ENCODE peak calls at places on chromosome 19, in seven cellular contexts. One of them, this sample, is unnamed.

GRCh38 chr19:991174-991931 is 7.2 kb downstream of the WDR18 start:
- DNase-seq in BJ: no peak
- DNase-seq in bronchial epithelial cell: no peak
- DNase-seq in ovary: no peak
- DNase-seq in uterus: no peak
- DNase-seq in HCT116: peak; percentile 22
- DNase-seq in BE2C: peak; percentile 93
- DNase-seq in this sample: no peak

GRCh38 chr19:36627057-36627456 is 21.9 kb downstream of the ZNF382 start:
- DNase-seq in bronchial epithelial cell: no peak
- DNase-seq in ovary: no peak
- DNase-seq in BE2C: no peak
- DNase-seq in HCT116: no peak
- DNase-seq in BJ: no peak
- DNase-seq in uterus: no peak
- DNase-seq in this sample: no peak

GRCh38 chr19:1582201-1582600 is 10.5 kb downstream of the MBD3 start:
- DNase-seq in uterus: no peak
- DNase-seq in bronchial epithelial cell: no peak
- DNase-seq in ovary: no peak
- DNase-seq in HCT116: no peak
- DNase-seq in BE2C: no peak
- DNase-seq in BJ: no peak
- DNase-seq in this sample: no peak

GRCh38 chr19:39140195-39140516 is 14.6 kb downstream of the PAK4 start:
- DNase-seq in BJ: no peak
- DNase-seq in BE2C: peak; percentile 53
- DNase-seq in uterus: no peak
- DNase-seq in bronchial epithelial cell: no peak
- DNase-seq in HCT116: no peak
- DNase-seq in ovary: no peak
- DNase-seq in this sample: no peak

GRCh38 chr19:13665125-13665903 is 99.0 kb upstream of the MRI1 start:
- DNase-seq in uterus: no peak
- DNase-seq in HCT116: no peak
- DNase-seq in BJ: no peak
- DNase-seq in bronchial epithelial cell: no peak
- DNase-seq in ovary: no peak
- DNase-seq in BE2C: no peak
- DNase-seq in this sample: no peak

GRCh38 chr19:43941209-43941608 is 6.1 kb upstream of the ZNF45 start:
- DNase-seq in BE2C: no peak
- DNase-seq in bronchial epithelial cell: no peak
- DNase-seq in uterus: no peak
- DNase-seq in ovary: no peak
- DNase-seq in BJ: no peak
- DNase-seq in HCT116: no peak
- DNase-seq in this sample: no peak

GRCh38 chr19:20423381-20424207 is 142.0 kb downstream of the ZNF737 start:
- DNase-seq in ovary: peak; percentile 68
- DNase-seq in BJ: no peak
- DNase-seq in uterus: peak; percentile 54
- DNase-seq in bronchial epithelial cell: peak; percentile 27
- DNase-seq in BE2C: no peak
- DNase-seq in HCT116: no peak
- DNase-seq in this sample: no peak

GRCh38 chr19:2636897-2637683 is 65.4 kb downstream of the GNG7 start:
- DNase-seq in bronchial epithelial cell: peak; percentile 18
- DNase-seq in BJ: no peak
- DNase-seq in HCT116: no peak
- DNase-seq in ovary: peak; percentile 69
- DNase-seq in uterus: peak; percentile 54
- DNase-seq in BE2C: peak; percentile 70
- DNase-seq in this sample: no peak

GRCh38 chr19:14795078-14795721 is 16.8 kb upstream of the ADGRE2 start:
- DNase-seq in ovary: no peak
- DNase-seq in uterus: no peak
- DNase-seq in BJ: no peak
- DNase-seq in bronchial epithelial cell: peak; percentile 1
- DNase-seq in BE2C: no peak
- DNase-seq in HCT116: no peak
- DNase-seq in this sample: no peak

GRCh38 chr19:34075661-34076091 is 96.6 kb upstream of the LSM14A start:
- DNase-seq in HCT116: no peak
- DNase-seq in bronchial epithelial cell: no peak
- DNase-seq in BE2C: no peak
- DNase-seq in BJ: no peak
- DNase-seq in ovary: no peak
- DNase-seq in uterus: no peak
- DNase-seq in this sample: no peak

GRCh38 chr19:1266818-1267440 is 2.2 kb upstream of the CIRBP start:
- DNase-seq in uterus: peak; percentile 68
- DNase-seq in ovary: peak; percentile 82
- DNase-seq in HCT116: no peak
- DNase-seq in BE2C: peak; percentile 74
- DNase-seq in BJ: no peak
- DNase-seq in bronchial epithelial cell: no peak
- DNase-seq in this sample: no peak

GRCh38 chr19:46159893-46160775 is 12.1 kb downstream of the IGFL2 start:
- DNase-seq in ovary: no peak
- DNase-seq in BE2C: no peak
- DNase-seq in BJ: no peak
- DNase-seq in bronchial epithelial cell: no peak
- DNase-seq in uterus: no peak
- DNase-seq in HCT116: no peak
- DNase-seq in this sample: no peak

GRCh38 chr19:1102407-1103106 is 1.2 kb upstream of the GPX4 start:
- DNase-seq in BE2C: no peak
- DNase-seq in bronchial epithelial cell: peak; percentile 100
- DNase-seq in ovary: peak; percentile 52
- DNase-seq in uterus: peak; percentile 87
- DNase-seq in HCT116: peak; percentile 95
- DNase-seq in BJ: peak; percentile 98
- DNase-seq in this sample: peak; percentile 100

GRCh38 chr19:15399234-15399515 is 19.6 kb upstream of the AKAP8 start:
- DNase-seq in BE2C: no peak
- DNase-seq in uterus: no peak
- DNase-seq in ovary: no peak
- DNase-seq in HCT116: no peak
- DNase-seq in BJ: no peak
- DNase-seq in bronchial epithelial cell: no peak
- DNase-seq in this sample: no peak

GRCh38 chr19:3275068-3275582 is 50.7 kb downstream of the CELF5 start:
- DNase-seq in BJ: no peak
- DNase-seq in BE2C: peak; percentile 46
- DNase-seq in uterus: no peak
- DNase-seq in bronchial epithelial cell: no peak
- DNase-seq in HCT116: peak; percentile 36
- DNase-seq in ovary: no peak
- DNase-seq in this sample: no peak

GRCh38 chr19:51921949-51922348 is 5.3 kb upstream of the ZNF613 start:
- DNase-seq in HCT116: no peak
- DNase-seq in uterus: no peak
- DNase-seq in bronchial epithelial cell: no peak
- DNase-seq in BJ: no peak
- DNase-seq in ovary: no peak
- DNase-seq in BE2C: no peak
- DNase-seq in this sample: no peak

GRCh38 chr19:18232540-18233223 is 6.4 kb upstream of the PDE4C start:
- DNase-seq in ovary: no peak
- DNase-seq in BJ: no peak
- DNase-seq in uterus: no peak
- DNase-seq in HCT116: no peak
- DNase-seq in BE2C: peak; percentile 80
- DNase-seq in bronchial epithelial cell: no peak
- DNase-seq in this sample: no peak

GRCh38 chr19:47754206-47755064 is 9.1 kb downstream of the NOP53 start:
- DNase-seq in BE2C: no peak
- DNase-seq in bronchial epithelial cell: no peak
- DNase-seq in uterus: no peak
- DNase-seq in BJ: no peak
- DNase-seq in ovary: no peak
- DNase-seq in HCT116: no peak
- DNase-seq in this sample: no peak

GRCh38 chr19:47745010-47745901 is at the start of gene NOP53:
- DNase-seq in HCT116: peak; percentile 93
- DNase-seq in BE2C: peak; percentile 96
- DNase-seq in BJ: peak; percentile 85
- DNase-seq in ovary: peak; percentile 98
- DNase-seq in uterus: peak; percentile 98
- DNase-seq in bronchial epithelial cell: peak; percentile 90
- DNase-seq in this sample: peak; percentile 80

GRCh38 chr19:47750752-47751151 is 5.4 kb downstream of the NOP53 start:
- DNase-seq in bronchial epithelial cell: no peak
- DNase-seq in ovary: no peak
- DNase-seq in BJ: no peak
- DNase-seq in BE2C: no peak
- DNase-seq in uterus: no peak
- DNase-seq in HCT116: no peak
- DNase-seq in this sample: no peak

GRCh38 chr19:47752440-47753211 is 7.3 kb downstream of the NOP53 start:
- DNase-seq in bronchial epithelial cell: no peak
- DNase-seq in ovary: no peak
- DNase-seq in BE2C: no peak
- DNase-seq in BJ: no peak
- DNase-seq in uterus: no peak
- DNase-seq in HCT116: no peak
- DNase-seq in this sample: no peak

GRCh38 chr19:47749326-47749725 is 4.0 kb downstream of the NOP53 start:
- DNase-seq in bronchial epithelial cell: no peak
- DNase-seq in uterus: no peak
- DNase-seq in BE2C: no peak
- DNase-seq in ovary: no peak
- DNase-seq in BJ: no peak
- DNase-seq in HCT116: no peak
- DNase-seq in this sample: no peak
- TF ChIP-seq CTCF in bronchial epithelial cell: no peak
- TF ChIP-seq CTCF in uterus: no peak
- TF ChIP-seq CTCF in BE2C: no peak
- TF ChIP-seq CTCF in ovary: no peak
- TF ChIP-seq CTCF in BJ: no peak
- TF ChIP-seq CTCF in HCT116: no peak
- TF ChIP-seq CTCF in this sample: no peak

GRCh38 chr19:55158423-55158822 is 891 bp upstream of the TNNI3 start:
- DNase-seq in BE2C: no peak
- DNase-seq in uterus: no peak
- DNase-seq in BJ: no peak
- DNase-seq in bronchial epithelial cell: no peak
- DNase-seq in HCT116: no peak
- DNase-seq in ovary: no peak
- DNase-seq in this sample: no peak
- H3K27me3 ChIP-seq in BE2C: peaks cover 15% of the 10 kb centered on the region
- H3K27me3 ChIP-seq in uterus: peaks cover 20% of the 10 kb centered on the region
- H3K27me3 ChIP-seq in BJ: peaks cover 7% of the 10 kb centered on the region
- H3K27me3 ChIP-seq in bronchial epithelial cell: no peaks in the 10 kb centered on the region
- H3K27me3 ChIP-seq in HCT116: no peaks in the 10 kb centered on the region
- H3K27me3 ChIP-seq in ovary: peaks cover 4% of the 10 kb centered on the region
- H3K27me3 ChIP-seq in this sample: peaks cover 51% of the 10 kb centered on the region

DNA sequence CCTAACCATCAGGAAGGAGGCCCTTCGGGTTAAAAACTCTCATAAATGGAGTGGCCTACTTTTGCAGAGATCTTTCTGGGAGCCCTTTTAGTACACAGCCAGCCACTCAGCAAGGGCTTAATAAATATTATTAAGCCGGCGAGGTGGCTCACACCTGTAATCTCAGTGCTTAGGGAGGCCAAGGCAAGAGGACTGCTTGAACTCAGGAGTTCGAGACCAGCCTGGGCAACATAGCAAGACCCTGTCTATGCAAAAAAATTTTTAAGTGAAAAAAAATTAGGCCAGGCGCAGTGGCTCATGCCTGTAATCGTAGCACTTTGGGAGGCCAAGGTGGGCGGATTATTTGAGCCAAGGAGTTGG is 810 bp upstream of the KANK2 start:
- DNase-seq in BE2C: no peak
- DNase-seq in HCT116: no peak
- DNase-seq in ovary: peak; percentile 31
- DNase-seq in bronchial epithelial cell: no peak
- DNase-seq in BJ: no peak
- DNase-seq in uterus: no peak
- DNase-seq in this sample: no peak
- H3K36me3 ChIP-seq in BE2C: no peaks in the 10 kb centered on the region
- H3K36me3 ChIP-seq in HCT116: peaks cover 3% of the 10 kb centered on the region
- H3K36me3 ChIP-seq in ovary: no peaks in the 10 kb centered on the region
- H3K36me3 ChIP-seq in bronchial epithelial cell: peaks cover 17% of the 10 kb centered on the region
- H3K36me3 ChIP-seq in BJ: peaks cover 20% of the 10 kb centered on the region
- H3K36me3 ChIP-seq in uterus: no peaks in the 10 kb centered on the region
- H3K36me3 ChIP-seq in this sample: peaks cover 1% of the 10 kb centered on the region

DNA sequence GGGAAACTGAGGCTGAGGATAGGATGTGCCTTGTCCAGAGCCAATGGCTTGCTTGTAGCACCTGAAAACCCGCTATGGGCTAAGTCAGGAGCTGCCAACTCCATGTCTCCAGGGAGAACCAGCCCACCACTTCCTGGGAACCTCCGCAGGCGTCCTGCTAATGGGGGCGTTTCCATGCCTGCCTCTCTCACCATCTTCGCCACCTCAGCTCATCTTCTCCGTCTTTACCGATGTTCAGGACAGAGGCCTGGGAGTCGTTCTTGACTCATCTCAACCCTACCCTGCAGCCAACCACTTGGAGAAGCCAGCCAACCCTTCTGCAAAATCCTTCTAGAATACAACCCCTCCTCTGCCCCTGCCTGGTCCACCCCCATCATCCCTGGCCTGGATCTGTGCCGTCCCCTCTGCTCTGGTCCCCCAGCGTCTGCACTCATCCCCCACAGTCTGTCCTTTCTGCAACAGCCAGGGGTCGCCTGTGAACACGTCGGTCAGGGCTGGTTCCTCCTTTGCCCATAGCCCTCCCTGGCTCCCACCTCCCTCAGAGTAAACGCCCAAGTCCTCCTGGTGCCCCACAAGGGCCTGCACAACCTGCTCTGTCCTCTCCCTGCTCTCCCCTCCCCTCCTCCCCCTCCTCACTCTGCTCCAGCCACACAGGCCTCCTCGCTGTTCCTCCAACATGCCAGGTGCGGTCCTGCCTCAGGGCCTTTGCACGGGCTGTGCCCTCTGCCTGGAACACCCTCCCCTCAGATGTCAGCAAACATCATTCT is 31.0 kb downstream of the PTPRS start:
- DNase-seq in uterus: no peak
- DNase-seq in bronchial epithelial cell: no peak
- DNase-seq in BJ: no peak
- DNase-seq in HCT116: no peak
- DNase-seq in ovary: peak; percentile 61
- DNase-seq in BE2C: peak; percentile 64
- DNase-seq in this sample: no peak
- TF ChIP-seq CTCF in uterus: no peak
- TF ChIP-seq CTCF in bronchial epithelial cell: no peak
- TF ChIP-seq CTCF in BJ: no peak
- TF ChIP-seq CTCF in HCT116: no peak
- TF ChIP-seq CTCF in ovary: no peak
- TF ChIP-seq CTCF in BE2C: peak; percentile 46
- TF ChIP-seq CTCF in this sample: no peak

DNA sequence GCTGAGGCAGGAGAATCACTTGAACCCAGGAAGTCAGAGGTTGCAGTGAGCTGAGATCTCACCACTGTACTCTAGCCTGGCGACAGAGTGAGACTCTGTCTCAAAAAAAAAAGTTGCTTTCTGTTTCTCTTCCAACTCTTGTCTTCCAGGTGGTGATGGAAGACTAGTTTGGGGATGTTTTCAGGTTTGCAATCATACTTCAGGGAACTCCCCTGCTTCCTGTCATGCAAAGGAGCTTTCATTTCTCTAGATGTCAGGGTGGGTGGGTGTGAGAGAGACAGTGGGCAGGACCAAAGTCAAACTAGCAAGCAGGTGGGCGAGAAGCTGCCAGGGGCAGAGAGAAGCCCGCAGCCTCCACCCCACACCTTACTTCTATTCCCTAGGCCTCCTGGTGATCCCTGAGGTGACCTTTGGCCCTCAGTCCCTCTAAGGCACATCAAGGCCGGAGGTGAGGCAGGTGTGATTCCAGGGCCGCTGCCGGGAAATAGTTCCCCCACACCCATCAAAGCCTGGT is 25.7 kb downstream of the CCNE1 start:
- DNase-seq in BJ: no peak
- DNase-seq in BE2C: no peak
- DNase-seq in HCT116: no peak
- DNase-seq in bronchial epithelial cell: no peak
- DNase-seq in ovary: no peak
- DNase-seq in uterus: no peak
- DNase-seq in this sample: no peak
- H3K27me3 ChIP-seq in BJ: peaks cover 2% of the 10 kb centered on the region
- H3K27me3 ChIP-seq in BE2C: peaks cover 7% of the 10 kb centered on the region
- H3K27me3 ChIP-seq in HCT116: no peaks in the 10 kb centered on the region
- H3K27me3 ChIP-seq in bronchial epithelial cell: no peaks in the 10 kb centered on the region
- H3K27me3 ChIP-seq in ovary: no peaks in the 10 kb centered on the region
- H3K27me3 ChIP-seq in uterus: no peaks in the 10 kb centered on the region
- H3K27me3 ChIP-seq in this sample: peaks cover 3% of the 10 kb centered on the region

This sample was measured in kidney epithelial cell.